ENCODE peak calls at places on chromosomes 11 and 22, in seven cellular contexts. U is left ventricle myocardium superior, V is dermis microvascular lymphatic vessel endothelial cell, P is HCEC 1CT, A is astrocyte of the spinal cord, I is midbrain, Q is body of pancreas. L is an unnamed sample.

GRCh38 chr22:45483319-45483718 is 19.4 kb upstream of the FBLN1 start:
- DNase-seq in P (no peak), Q (no peak), U (no peak), I (no peak), V (no peak), A (no peak), L (no peak)

GRCh38 chr22:25228822-25229221 is 9.4 kb downstream of the CRYBB2 start:
- DNase-seq in Q (no peak), A (no peak), U (no peak), I (no peak), V (no peak), P (no peak), L (no peak)

GRCh38 chr11:87173185-87174039 is 135.7 kb downstream of the TMEM135 start:
- DNase-seq in P (peak), I (no peak), Q (no peak), V (peak), A (peak), U (no peak), L (no peak)

GRCh38 chr11:1263036-1263435 is 40.2 kb downstream of the MUC5B start:
- DNase-seq in P (no peak), V (no peak), U (peak), Q (no peak), I (no peak), A (no peak), L (no peak)

GRCh38 chr11:112563808-112564207 is 303.1 kb upstream of the PLET1 start:
- DNase-seq in Q (no peak), V (no peak), I (no peak), A (no peak), P (no peak), U (no peak), L (no peak)

GRCh38 chr22:24093855-24094254 is 82.8 kb downstream of the CABIN1 start:
- DNase-seq in I (no peak), A (no peak), U (no peak), P (no peak), V (no peak), Q (no peak), L (no peak)

GRCh38 chr22:37744589-37744988 is 47.7 kb downstream of the TRIOBP start:
- DNase-seq in I (no peak), P (no peak), U (no peak), V (no peak), Q (no peak), A (no peak), L (peak)

GRCh38 chr11:27912916-27913315 is 195.0 kb downstream of the KIF18A start:
- DNase-seq in P (peak), A (peak), Q (no peak), I (no peak), V (no peak), U (no peak), L (no peak)

GRCh38 chr22:23212061-23213030 is 32.0 kb downstream of the BCR start:
- DNase-seq in I (peak), U (no peak), P (no peak), V (no peak), Q (no peak), A (no peak), L (peak)

GRCh38 chr11:78907636-78908035 is 333.0 kb upstream of the NARS2 start:
- DNase-seq in U (no peak), Q (no peak), P (no peak), I (no peak), V (no peak), A (no peak), L (no peak)

GRCh38 chr11:121473064-121473777 is 20.5 kb upstream of the SORL1-AS1 start:
- DNase-seq in Q (peak), P (no peak), V (no peak), I (peak), A (peak), U (no peak), L (no peak)

GRCh38 chr11:44979536-44980399 is 29.1 kb upstream of the TP53I11 start:
- DNase-seq in A (no peak), P (no peak), V (peak), I (no peak), Q (peak), U (peak), L (peak)

GRCh38 chr22:19447388-19448075 is at the start of gene C22orf39:
- DNase-seq in I (peak), A (peak), P (peak), V (peak), U (peak), Q (peak), L (peak)